ENCODE peak calls at places on chromosomes 4 and X, in seven cellular contexts. Q, J, V, C, M, W and R are unnamed samples.

GRCh38 chr4:39976945-39977488 is 694 bp downstream of the PDS5A start:
- DNase-seq in C (peak), Q (peak), V (no peak), W (peak), M (peak), J (peak), R (peak)

GRCh38 chrX:74536142-74537010 is 78.0 kb downstream of the RLIM start:
- DNase-seq in C (no peak), Q (peak), J (peak), M (peak), V (no peak), W (peak), R (peak)

GRCh38 chrX:68824565-68825125 is 4.2 kb upstream of the EFNB1 start:
- DNase-seq in M (no peak), J (no peak), C (no peak), Q (no peak), V (no peak), W (no peak), R (no peak)

GRCh38 chrX:108261541-108262218 is 170.1 kb downstream of the ATG4A start:
- DNase-seq in M (no peak), Q (no peak), C (no peak), W (no peak), J (no peak), V (no peak), R (no peak)

GRCh38 chr4:3286335-3287175 is 6.3 kb upstream of the RGS12 start:
- DNase-seq in Q (peak), J (no peak), M (no peak), C (no peak), W (peak), V (peak), R (peak)

GRCh38 chr4:88110826-88111225 is 47.6 kb downstream of the ABCG2 start:
- DNase-seq in W (no peak), Q (no peak), M (no peak), J (no peak), C (no peak), V (no peak), R (no peak)

GRCh38 chr4:180665994-180666818 is 1577.0 kb upstream of the TENM3 start:
- DNase-seq in C (no peak), M (peak), W (peak), V (no peak), Q (no peak), J (peak), R (peak)

GRCh38 chr4:86615501-86615900 is 21.4 kb downstream of the PTPN13 start:
- DNase-seq in V (no peak), M (no peak), Q (no peak), C (no peak), W (no peak), J (no peak), R (no peak)

GRCh38 chr4:77100234-77100633 is 24.4 kb upstream of the CCNI start:
- DNase-seq in J (peak), Q (no peak), M (no peak), C (no peak), V (no peak), W (no peak), R (no peak)

GRCh38 chr4:113675731-113676707 is 85.5 kb downstream of the CAMK2D start:
- DNase-seq in M (no peak), J (no peak), Q (no peak), C (no peak), W (no peak), V (no peak), R (no peak)

GRCh38 chr4:139242511-139243051 is 37.4 kb downstream of the MGARP start:
- DNase-seq in W (no peak), M (no peak), V (no peak), C (no peak), Q (no peak), J (no peak), R (no peak)

GRCh38 chrX:39728025-39728424 is 369.7 kb downstream of the BCOR start:
- DNase-seq in Q (no peak), W (no peak), J (no peak), C (no peak), M (no peak), V (no peak), R (no peak)

GRCh38 chr4:120771907-120772306 is 150.6 kb downstream of the PRDM5 start:
- DNase-seq in C (no peak), V (no peak), Q (no peak), M (no peak), W (no peak), J (no peak), R (no peak)

GRCh38 chr4:140875751-140876389 is 119.7 kb upstream of the TBC1D9 start:
- DNase-seq in J (no peak), C (no peak), M (no peak), V (no peak), Q (no peak), W (no peak), R (no peak)

GRCh38 chrX:150438165-150438564 is 75.0 kb downstream of the MAMLD1 start:
- DNase-seq in V (no peak), Q (no peak), W (no peak), M (no peak), J (no peak), C (no peak), R (no peak)

GRCh38 chr4:11480683-11481082 is 52.0 kb upstream of the HS3ST1 start:
- DNase-seq in Q (peak), V (peak), J (no peak), W (no peak), M (no peak), C (no peak), R (no peak)

GRCh38 chr4:182449186-182449880 is 206.1 kb downstream of the TENM3 start:
- DNase-seq in M (no peak), V (no peak), J (peak), W (peak), Q (no peak), C (no peak), R (no peak)

GRCh38 chr4:63786181-63786580 is 623.1 kb downstream of the TECRL start:
- DNase-seq in Q (no peak), W (no peak), V (no peak), J (no peak), M (no peak), C (no peak), R (no peak)

GRCh38 chrX:111041018-111041462 is 55.0 kb upstream of the PAK3 start:
- DNase-seq in J (no peak), C (no peak), W (no peak), V (no peak), Q (no peak), M (peak), R (no peak)

GRCh38 chrX:34521563-34521962 is 135.5 kb downstream of the TMEM47 start:
- DNase-seq in C (no peak), W (no peak), M (no peak), J (no peak), Q (no peak), V (no peak), R (no peak)

GRCh38 chr4:14177987-14178386 is 550.5 kb upstream of the BOD1L1 start:
- DNase-seq in W (no peak), M (no peak), V (peak), J (no peak), C (no peak), Q (no peak), R (no peak)

GRCh38 chrX:148135738-148136137 is 154.6 kb downstream of the FMR1NB start:
- DNase-seq in V (no peak), J (no peak), W (no peak), Q (no peak), M (no peak), C (no peak), R (no peak)

GRCh38 chr4:51906167-51906647 is 63.3 kb downstream of the DCUN1D4 start:
- DNase-seq in Q (no peak), W (peak), J (no peak), V (peak), M (peak), C (no peak), R (peak)

GRCh38 chr4:2212831-2213230 is 29.1 kb downstream of the HAUS3 start:
- DNase-seq in V (no peak), W (no peak), C (no peak), M (no peak), Q (no peak), J (no peak), R (no peak)

GRCh38 chr4:84968936-84969335 is 2.4 kb upstream of the WDFY3 start:
- DNase-seq in J (no peak), Q (no peak), C (no peak), V (no peak), W (no peak), M (no peak), R (no peak)

GRCh38 chr4:122798917-122799316 is 27.7 kb upstream of the FGF2 start:
- DNase-seq in C (no peak), W (no peak), Q (no peak), V (no peak), M (no peak), J (no peak), R (no peak)
- TF ChIP-seq CTCF in C (no peak), W (no peak), Q (no peak), V (no peak), M (no peak), J (no peak), R (no peak)

DNA sequence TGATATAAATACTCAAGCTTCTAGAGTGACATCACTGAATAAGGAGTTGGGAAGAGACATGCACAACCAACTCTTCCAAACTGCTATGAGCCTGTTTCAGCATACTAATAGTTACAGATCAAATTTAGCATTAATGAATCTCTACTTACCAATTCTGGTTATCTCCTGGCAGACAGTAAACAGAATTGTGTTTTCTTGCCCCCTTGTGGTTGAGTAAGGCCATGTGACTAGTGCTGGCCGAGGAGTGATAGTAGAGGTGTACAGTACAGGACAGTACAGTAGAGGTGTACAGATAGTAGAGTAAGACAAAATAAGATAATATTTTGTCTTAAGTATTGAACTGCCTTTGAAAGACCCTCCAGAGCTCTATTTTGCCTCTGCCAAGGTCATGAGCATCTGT is 681.4 kb downstream of the GABRG1 start:
- DNase-seq in W (no peak), C (no peak), Q (no peak), M (no peak), J (no peak), V (no peak), R (no peak)
- TF ChIP-seq CTCF in W (peak), C (no peak), Q (no peak), M (peak), J (no peak), V (peak), R (no peak)

GRCh38 chr4:6474705-6475457 is 2.5 kb upstream of the PPP2R2C start:
- DNase-seq in M (no peak), C (no peak), V (no peak), Q (peak), W (no peak), J (no peak), R (no peak)

GRCh38 chr4:6473264-6474052 is 1.0 kb upstream of the PPP2R2C start:
- DNase-seq in J (no peak), V (no peak), C (no peak), M (no peak), Q (no peak), W (no peak), R (no peak)

GRCh38 chr4:6475492-6476020 is 3.1 kb upstream of the PPP2R2C start:
- DNase-seq in W (no peak), C (no peak), J (no peak), Q (no peak), M (no peak), V (no peak), R (no peak)

GRCh38 chr4:6472387-6473263 is at the start of gene PPP2R2C:
- DNase-seq in V (no peak), Q (no peak), M (peak), W (peak), C (no peak), J (no peak), R (no peak)

GRCh38 chr4:6474053-6474568 is 1.7 kb upstream of the PPP2R2C start:
- DNase-seq in C (no peak), J (peak), Q (no peak), M (peak), W (no peak), V (no peak), R (no peak)
- TF ChIP-seq CTCF in C (no peak), J (peak), Q (no peak), M (peak), W (peak), V (peak), R (no peak)

DNA sequence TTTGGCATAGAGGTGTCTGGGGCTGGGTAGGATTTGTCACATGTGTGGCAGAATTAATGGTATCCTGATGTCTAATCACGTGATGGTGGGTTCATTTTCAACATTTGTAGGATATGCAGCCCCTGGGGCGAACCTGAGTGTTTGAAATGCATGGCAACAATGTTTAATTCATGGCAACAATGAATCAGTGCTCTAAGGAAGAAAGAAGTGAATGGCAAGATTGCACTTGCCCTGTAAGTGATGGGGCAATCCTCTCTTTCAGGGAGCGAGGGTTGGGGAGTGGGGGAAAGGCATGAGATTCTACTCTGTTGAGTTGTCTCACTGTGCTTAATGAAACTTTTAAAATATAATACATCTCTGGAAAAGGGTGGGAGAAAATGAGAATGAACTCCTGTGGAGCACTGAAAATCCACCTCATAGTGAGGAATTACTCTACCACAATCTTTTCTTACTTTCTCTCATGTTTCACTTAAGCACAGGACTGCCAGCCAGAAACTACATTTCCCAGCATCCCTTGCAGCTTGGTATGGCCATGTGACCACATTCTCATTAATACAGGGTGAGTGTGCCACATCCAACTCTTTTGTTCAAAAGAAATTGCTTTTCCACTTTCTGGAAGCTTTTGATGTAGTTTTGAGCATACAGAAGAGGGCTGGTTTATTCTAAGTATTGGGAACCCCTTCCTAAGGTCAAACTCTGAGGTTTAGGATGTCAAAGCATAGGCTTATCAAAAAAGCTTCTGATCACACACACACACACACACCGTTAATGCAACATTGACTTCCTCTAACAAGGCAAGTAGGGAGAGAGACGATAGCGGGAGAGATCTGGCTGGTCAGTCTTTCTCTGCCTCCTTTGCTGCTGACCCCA is 64.0 kb upstream of the PGM2 start:
- DNase-seq in W (no peak), M (no peak), V (no peak), Q (no peak), J (no peak), C (no peak), R (no peak)
- TF ChIP-seq CTCF in W (no peak), M (no peak), V (no peak), Q (no peak), J (no peak), C (no peak), R (no peak)

DNA sequence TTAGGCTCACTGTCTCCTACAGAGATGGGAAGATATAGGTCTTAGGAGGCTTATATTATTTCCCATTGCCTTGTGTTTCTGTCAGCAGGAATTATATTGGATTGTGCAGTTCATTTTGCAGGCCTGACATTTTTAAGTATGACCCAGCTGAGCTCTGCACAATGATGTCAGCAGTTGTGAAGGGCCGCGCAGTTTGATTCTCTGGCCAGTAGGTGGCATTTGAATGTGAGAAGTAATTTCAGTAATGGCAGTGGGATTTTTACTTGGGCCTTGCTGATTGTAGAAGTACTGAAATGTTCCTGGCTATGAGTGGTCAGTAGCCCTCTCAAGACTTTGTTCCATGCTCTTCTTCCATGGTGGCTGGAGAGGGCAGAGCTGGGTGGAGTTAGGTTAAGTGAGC is 247.2 kb upstream of the MTMR8 start:
- DNase-seq in W (peak), V (no peak), Q (no peak), M (no peak), J (peak), C (no peak), R (no peak)
- TF ChIP-seq CTCF in W (peak), V (peak), Q (no peak), M (no peak), J (peak), C (no peak), R (no peak)

GRCh38 chr4:118077767-118078105 is 43.5 kb downstream of the NDST3 start:
- DNase-seq in V (no peak), W (no peak), M (no peak), C (no peak), J (no peak), Q (no peak), R (no peak)

GRCh38 chr4:118082182-118082581 is 47.9 kb downstream of the NDST3 start:
- DNase-seq in C (no peak), M (no peak), V (no peak), W (no peak), J (no peak), Q (no peak), R (no peak)

GRCh38 chr4:118076958-118077766 is 42.9 kb downstream of the NDST3 start:
- DNase-seq in M (no peak), Q (no peak), V (peak), J (peak), W (peak), C (no peak), R (peak)
- TF ChIP-seq CTCF in M (peak), Q (no peak), V (peak), J (peak), W (peak), C (no peak), R (peak)